ENCODE peak calls at places on chromosome 4, in seven cellular contexts. M, Q, X, N, F, P and H are unnamed samples.

GRCh38 chr4:1155314-1155713 is 17.1 kb downstream of the SPON2 start:
- DNase-seq in M (no peak), Q (no peak), X (no peak), N (no peak), F (no peak), P (no peak), H (peak)

GRCh38 chr4:108345862-108346530 is 177.3 kb upstream of the LEF1 start:
- DNase-seq in M (no peak), Q (no peak), X (peak), N (no peak), F (no peak), P (no peak), H (peak)

GRCh38 chr4:58776627-58777026 is 1666.4 kb upstream of the IGFBP7 start:
- DNase-seq in M (no peak), Q (no peak), X (peak), N (no peak), F (no peak), P (no peak), H (no peak)

GRCh38 chr4:165383757-165384156 is 4.9 kb downstream of the CPE start:
- DNase-seq in M (no peak), Q (peak), X (no peak), N (no peak), F (no peak), P (no peak), H (no peak)

GRCh38 chr4:8915201-8916200 is 43.9 kb upstream of the HMX1 start:
- DNase-seq in M (peak), Q (no peak), X (no peak), N (peak), F (no peak), P (no peak), H (no peak)

GRCh38 chr4:42359686-42360085 is 37.6 kb upstream of the SHISA3 start:
- DNase-seq in M (no peak), Q (no peak), X (peak), N (no peak), F (no peak), P (no peak), H (no peak)

GRCh38 chr4:95061220-95061619 is 303.5 kb downstream of the BMPR1B start:
- DNase-seq in M (no peak), Q (no peak), X (no peak), N (no peak), F (no peak), P (no peak), H (no peak)

GRCh38 chr4:97892596-97893266 is 250.5 kb downstream of the STPG2 start:
- DNase-seq in M (no peak), Q (no peak), X (no peak), N (no peak), F (no peak), P (no peak), H (no peak)

GRCh38 chr4:126727461-126727860 is 905.3 kb upstream of the INTU start:
- DNase-seq in M (no peak), Q (no peak), X (peak), N (no peak), F (no peak), P (no peak), H (no peak)

GRCh38 chr4:182240161-182241130 is 2.8 kb upstream of the TENM3 start:
- DNase-seq in M (no peak), Q (no peak), X (peak), N (no peak), F (no peak), P (no peak), H (no peak)

GRCh38 chr4:37631551-37631950 is 54.6 kb downstream of the RELL1 start:
- DNase-seq in M (no peak), Q (no peak), X (no peak), N (no peak), F (no peak), P (no peak), H (no peak)

GRCh38 chr4:184649971-184650855 is 675 bp downstream of the PRIMPOL start:
- DNase-seq in M (no peak), Q (no peak), X (peak), N (no peak), F (no peak), P (peak), H (peak)

GRCh38 chr4:87089368-87089767 is 131.1 kb downstream of the KLHL8 start:
- DNase-seq in M (no peak), Q (no peak), X (no peak), N (no peak), F (no peak), P (no peak), H (no peak)

GRCh38 chr4:184384056-184384809 is 90.1 kb downstream of the IRF2 start:
- DNase-seq in M (peak), Q (no peak), X (peak), N (no peak), F (no peak), P (peak), H (peak)

GRCh38 chr4:141223418-141223817 is 2.7 kb downstream of the ZNF330 start:
- DNase-seq in M (no peak), Q (no peak), X (no peak), N (no peak), F (no peak), P (no peak), H (no peak)

GRCh38 chr4:2009651-2010233 is 968 bp upstream of the NELFA start:
- DNase-seq in M (peak), Q (peak), X (peak), N (no peak), F (peak), P (peak), H (peak)

GRCh38 chr4:94407846-94408245 is 43.9 kb upstream of the PDLIM5 start:
- DNase-seq in M (no peak), Q (no peak), X (no peak), N (no peak), F (no peak), P (no peak), H (no peak)

GRCh38 chr4:98638661-98639060 is 19.8 kb downstream of the TSPAN5 start:
- DNase-seq in M (no peak), Q (no peak), X (peak), N (no peak), F (no peak), P (no peak), H (no peak)

GRCh38 chr4:2788532-2789103 is 4.3 kb upstream of the SH3BP2 start:
- DNase-seq in M (no peak), Q (no peak), X (no peak), N (peak), F (no peak), P (no peak), H (no peak)

GRCh38 chr4:107689912-107690587 is 30.0 kb downstream of the PAPSS1 start:
- DNase-seq in M (no peak), Q (no peak), X (peak), N (no peak), F (no peak), P (no peak), H (no peak)

GRCh38 chr4:39539026-39539690 is 11.9 kb upstream of the UGDH start:
- DNase-seq in M (no peak), Q (no peak), X (no peak), N (no peak), F (no peak), P (no peak), H (no peak)

GRCh38 chr4:39706334-39706733 is 8.4 kb downstream of the UBE2K start:
- DNase-seq in M (no peak), Q (no peak), X (peak), N (no peak), F (no peak), P (no peak), H (no peak)

GRCh38 chr4:120517966-120518365 is 404.6 kb downstream of the PRDM5 start:
- DNase-seq in M (no peak), Q (no peak), X (peak), N (no peak), F (no peak), P (peak), H (no peak)

GRCh38 chr4:98950925-98951324 is 22.0 kb upstream of the EIF4E start:
- DNase-seq in M (no peak), Q (no peak), X (peak), N (no peak), F (no peak), P (no peak), H (peak)